ENCODE peak calls at places on chromosome 21, in eight cellular contexts. P is fibroblast of lung; E is uterus; B is fibroblast of villous mesenchyme; O is thoracic aorta; R is CD8-positive, alpha-beta T cell; N is heart left ventricle; S is prostate gland. H is an unnamed sample.

GRCh38 chr21:43957629-43958362 is 54.3 kb upstream of the TRAPPC10 start:
- DNase-seq in B (no peak), S (no peak), E (no peak), P (no peak), R (no peak), O (no peak), N (no peak), H (no peak)

GRCh38 chr21:43894206-43894577 is 29.2 kb downstream of the AGPAT3 start:
- DNase-seq in P (no peak), N (no peak), S (no peak), O (no peak), R (no peak), B (no peak), E (no peak), H (no peak)

GRCh38 chr21:42013901-42014300 is 3.7 kb upstream of the ZBTB21 start:
- DNase-seq in O (no peak), E (no peak), S (no peak), B (no peak), N (no peak), P (no peak), R (no peak), H (no peak)

GRCh38 chr21:44428281-44428942 is 26.9 kb upstream of the LRRC3 start:
- DNase-seq in R (peak; percentile 69), B (no peak), O (no peak), P (no peak), S (no peak), N (no peak), E (no peak), H (no peak)

GRCh38 chr21:15978158-15978805 is 248.5 kb downstream of the USP25 start:
- DNase-seq in S (peak; percentile 73), E (no peak), P (no peak), R (no peak), N (no peak), O (no peak), B (no peak), H (peak; percentile 67)

GRCh38 chr21:28089599-28090421 is 902.9 kb downstream of the LTN1 start:
- DNase-seq in R (no peak), P (no peak), O (no peak), E (no peak), N (peak; percentile 33), S (no peak), B (no peak), H (no peak)

GRCh38 chr21:41634858-41635257 is 126.9 kb upstream of the TMPRSS2 start:
- DNase-seq in N (no peak), P (peak; percentile 43), S (no peak), R (no peak), O (no peak), B (no peak), E (no peak), H (no peak)

GRCh38 chr21:41726970-41727783 is 39.7 kb downstream of the RIPK4 start:
- DNase-seq in P (peak; percentile 12), O (peak; percentile 70), B (peak; percentile 24), E (peak; percentile 42), S (peak; percentile 86), N (peak; percentile 65), R (no peak), H (peak; percentile 51)

GRCh38 chr21:40901690-40902089 is 54.7 kb upstream of the DSCAM start:
- DNase-seq in R (no peak), B (no peak), O (no peak), N (peak; percentile 45), S (peak; percentile 80), P (no peak), E (no peak), H (no peak)

GRCh38 chr21:39359382-39359781 is 10.5 kb upstream of the HMGN1 start:
- DNase-seq in B (no peak), N (no peak), R (no peak), S (no peak), O (no peak), E (no peak), P (no peak), H (no peak)

GRCh38 chr21:43877936-43878575 is 13.0 kb downstream of the AGPAT3 start:
- DNase-seq in E (no peak), P (no peak), B (no peak), N (no peak), O (no peak), S (no peak), R (no peak), H (no peak)

GRCh38 chr21:38506606-38507331 is 8.5 kb upstream of the ERG start:
- DNase-seq in E (no peak), R (no peak), O (no peak), S (no peak), P (no peak), N (no peak), B (peak; percentile 13), H (peak; percentile 61)

GRCh38 chr21:41641821-41642368 is 125.0 kb downstream of the RIPK4 start:
- DNase-seq in P (peak; percentile 86), E (peak; percentile 69), O (peak; percentile 51), B (peak; percentile 80), N (peak; percentile 76), S (no peak), R (no peak), H (peak; percentile 86)

GRCh38 chr21:17101696-17102095 is 411.1 kb upstream of the CXADR start:
- DNase-seq in B (no peak), O (no peak), N (no peak), P (no peak), E (no peak), R (no peak), S (no peak), H (no peak)

GRCh38 chr21:27534211-27534610 is 567.3 kb upstream of the ADAMTS5 start:
- DNase-seq in O (no peak), P (no peak), N (no peak), B (no peak), E (no peak), R (no peak), S (no peak), H (no peak)

GRCh38 chr21:18840239-18840638 is 436.7 kb upstream of the TMPRSS15 start:
- DNase-seq in B (peak; percentile 2), O (no peak), R (no peak), P (peak; percentile 0), N (no peak), E (no peak), S (no peak), H (peak; percentile 52)

GRCh38 chr21:45412909-45413581 is 8.1 kb downstream of the COL18A1 start:
- DNase-seq in R (no peak), N (peak; percentile 20), S (no peak), P (no peak), O (no peak), E (no peak), B (no peak), H (no peak)

GRCh38 chr21:42377211-42377950 is 11.0 kb upstream of the TFF1 start:
- DNase-seq in S (no peak), B (no peak), N (no peak), R (no peak), O (no peak), E (no peak), P (no peak), H (no peak)

GRCh38 chr21:45542242-45542666 is at the start of gene SLC19A1:
- DNase-seq in E (peak; percentile 70), O (no peak), B (peak; percentile 45), R (peak; percentile 61), S (peak; percentile 49), N (peak; percentile 70), P (peak; percentile 51), H (peak; percentile 54)

DNA sequence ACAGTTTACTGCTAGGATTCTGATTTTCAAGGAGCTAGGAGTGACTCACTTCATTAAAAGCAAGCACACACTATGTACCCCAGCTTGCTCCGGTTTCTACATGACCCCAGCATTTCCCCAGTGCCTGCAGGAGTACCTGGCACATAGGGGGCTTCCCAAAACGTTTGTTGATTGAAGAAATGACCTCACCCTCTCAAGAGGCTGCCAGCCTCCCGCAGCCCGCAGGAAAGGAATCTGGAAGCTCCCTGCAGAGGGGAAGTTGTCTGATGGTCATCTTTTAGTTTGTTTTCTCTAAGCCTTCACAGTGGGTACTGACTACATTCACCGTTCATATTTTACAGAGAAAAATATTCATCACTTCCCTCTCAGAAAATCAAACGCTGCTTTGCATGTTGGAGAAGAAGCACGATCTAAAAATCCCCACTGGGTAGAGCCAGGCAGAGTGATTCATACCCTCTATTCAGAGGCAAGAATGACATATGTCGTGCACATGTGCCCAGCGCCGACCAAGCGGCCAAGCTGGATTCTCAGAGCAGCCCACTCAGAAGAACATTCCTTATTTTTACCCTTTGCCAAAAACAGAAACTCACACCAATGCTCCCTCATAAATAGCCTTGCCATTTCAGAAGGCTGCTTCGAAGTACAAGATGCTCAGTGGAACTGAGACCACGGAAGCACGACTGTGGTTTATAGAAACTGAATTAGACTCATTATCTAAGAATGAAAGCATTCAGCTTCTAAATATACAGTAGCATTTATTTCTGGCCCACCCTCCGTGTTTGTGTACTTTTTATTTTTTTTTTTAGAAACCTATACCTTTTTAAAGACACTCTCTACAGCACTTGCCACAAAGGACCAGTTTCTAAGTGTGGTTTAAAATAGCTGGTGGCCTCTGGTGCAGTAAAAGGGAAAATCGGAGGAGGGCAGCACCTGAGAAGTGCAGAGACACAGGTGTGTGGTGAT is 143.2 kb downstream of the MIS18A start:
- DNase-seq in O (peak; percentile 33), P (no peak), S (no peak), E (no peak), B (no peak), R (no peak), N (no peak), H (no peak)
- TF ChIP-seq CTCF in O (no peak), P (no peak), S (no peak), E (no peak), B (no peak), R (no peak), N (no peak), H (no peak)

DNA sequence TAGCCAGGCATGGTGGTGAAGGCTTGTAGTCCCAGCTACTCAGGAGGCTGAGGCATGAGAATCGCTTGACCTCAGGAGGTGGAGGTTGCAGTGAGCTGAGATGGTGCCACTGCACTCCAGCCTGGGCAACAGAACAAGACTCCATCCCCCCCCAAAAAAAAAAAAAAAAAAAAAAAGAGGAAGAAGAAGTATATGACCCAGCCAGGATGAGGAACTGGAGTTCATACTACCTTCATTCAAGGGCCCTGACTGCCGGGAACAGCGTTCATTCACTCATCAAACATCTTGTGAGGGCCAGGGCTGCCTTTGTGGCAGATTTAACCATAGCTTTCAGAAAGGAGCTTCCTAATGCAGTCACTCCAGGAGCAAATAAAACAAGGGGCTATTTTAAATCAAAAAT is 127.6 kb downstream of the MRPS6 start:
- DNase-seq in S (no peak), N (no peak), O (no peak), B (no peak), E (no peak), R (no peak), P (no peak), H (no peak)
- H3K4me3 ChIP-seq in S (no peak overlapping the region), N (no peak overlapping the region), O (peak overlapping the region; percentile 72), B (no peak overlapping the region), E (no peak overlapping the region), R (peak overlapping the region; percentile 56), P (no peak overlapping the region), H (no peak overlapping the region)

DNA sequence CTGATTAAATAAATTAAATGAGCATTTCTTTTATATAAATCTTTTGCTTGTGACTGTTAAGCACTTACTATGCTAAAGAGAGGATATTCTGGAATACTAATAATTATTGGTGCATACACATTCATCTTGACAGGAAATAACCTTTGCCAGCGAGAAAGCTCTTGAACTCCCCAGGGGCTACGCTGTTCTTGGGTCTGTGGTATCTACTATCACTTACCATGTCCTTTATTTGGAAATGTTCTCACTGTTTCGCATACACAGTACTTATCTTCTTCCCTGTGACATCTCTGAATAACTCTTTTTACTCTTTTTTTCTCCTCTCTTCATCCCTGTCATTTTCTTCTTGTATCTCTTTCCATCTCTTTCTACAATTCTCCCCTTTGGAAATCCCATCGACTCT is 178.7 kb downstream of the GABPA start:
- DNase-seq in O (no peak), R (no peak), P (no peak), N (no peak), B (no peak), E (no peak), S (no peak), H (peak; percentile 36)
- TF ChIP-seq CTCF in O (no peak), R (no peak), P (no peak), N (no peak), B (no peak), E (no peak), S (no peak), H (no peak)

GRCh38 chr21:37339527-37339889 is 27.1 kb upstream of the DYRK1A start:
- DNase-seq in E (no peak), R (no peak), O (no peak), N (no peak), B (peak; percentile 74), P (peak; percentile 6), S (no peak), H (no peak)
- H3K4me3 ChIP-seq in E (no peak overlapping the region), R (no peak overlapping the region), O (no peak overlapping the region), N (no peak overlapping the region), B (no peak overlapping the region), P (no peak overlapping the region), S (no peak overlapping the region), H (no peak overlapping the region)

H was measured in choroid plexus epithelial cell.